ENCODE peak calls at places on chromosomes 13 and 19, in eight cellular contexts. One of them, this sample, is unnamed.

GRCh38 chr13:111219306-111219705 is 101.1 kb upstream of the TEX29 start:
- DNase-seq in endodermal cell: peak
- DNase-seq in GM18507: no peak
- DNase-seq in HuH-7.5: no peak
- DNase-seq in nucleus accumbens: no peak
- DNase-seq in DMS153: no peak
- DNase-seq in MCF 10A: no peak
- DNase-seq in WTC11: no peak
- DNase-seq in this sample: no peak

GRCh38 chr19:50728084-50728737 is 5.0 kb downstream of the CLEC11A start:
- DNase-seq in endodermal cell: peak
- DNase-seq in GM18507: no peak
- DNase-seq in HuH-7.5: no peak
- DNase-seq in nucleus accumbens: peak
- DNase-seq in DMS153: no peak
- DNase-seq in MCF 10A: no peak
- DNase-seq in WTC11: peak
- DNase-seq in this sample: no peak

GRCh38 chr19:7346488-7346971 is 2.2 kb upstream of the ARHGEF18 start:
- DNase-seq in endodermal cell: no peak
- DNase-seq in GM18507: no peak
- DNase-seq in HuH-7.5: no peak
- DNase-seq in nucleus accumbens: no peak
- DNase-seq in DMS153: no peak
- DNase-seq in MCF 10A: no peak
- DNase-seq in WTC11: no peak
- DNase-seq in this sample: no peak

GRCh38 chr19:43572172-43572588 is 3.1 kb downstream of the XRCC1 start:
- DNase-seq in endodermal cell: no peak
- DNase-seq in GM18507: no peak
- DNase-seq in HuH-7.5: no peak
- DNase-seq in nucleus accumbens: no peak
- DNase-seq in DMS153: peak
- DNase-seq in MCF 10A: no peak
- DNase-seq in WTC11: no peak
- DNase-seq in this sample: no peak

GRCh38 chr19:27393591-27393990 is 1819.4 kb downstream of the UQCRFS1 start:
- DNase-seq in endodermal cell: no peak
- DNase-seq in GM18507: no peak
- DNase-seq in HuH-7.5: no peak
- DNase-seq in nucleus accumbens: no peak
- DNase-seq in DMS153: no peak
- DNase-seq in MCF 10A: no peak
- DNase-seq in WTC11: no peak
- DNase-seq in this sample: no peak

GRCh38 chr19:47541507-47541906 is 26.6 kb upstream of the NAPA start:
- DNase-seq in endodermal cell: no peak
- DNase-seq in GM18507: no peak
- DNase-seq in HuH-7.5: no peak
- DNase-seq in nucleus accumbens: no peak
- DNase-seq in DMS153: no peak
- DNase-seq in MCF 10A: no peak
- DNase-seq in WTC11: no peak
- DNase-seq in this sample: no peak

GRCh38 chr13:74145249-74145970 is 11.2 kb upstream of the KLF12 start:
- DNase-seq in endodermal cell: no peak
- DNase-seq in GM18507: no peak
- DNase-seq in HuH-7.5: no peak
- DNase-seq in nucleus accumbens: no peak
- DNase-seq in DMS153: no peak
- DNase-seq in MCF 10A: no peak
- DNase-seq in WTC11: no peak
- DNase-seq in this sample: no peak

GRCh38 chr13:32205426-32206096 is 109.6 kb downstream of the ZAR1L start:
- DNase-seq in endodermal cell: no peak
- DNase-seq in GM18507: no peak
- DNase-seq in HuH-7.5: no peak
- DNase-seq in nucleus accumbens: no peak
- DNase-seq in DMS153: peak
- DNase-seq in MCF 10A: no peak
- DNase-seq in WTC11: no peak
- DNase-seq in this sample: peak

GRCh38 chr19:55156202-55157063 is 1.1 kb downstream of the TNNI3 start:
- DNase-seq in endodermal cell: peak
- DNase-seq in GM18507: no peak
- DNase-seq in HuH-7.5: no peak
- DNase-seq in nucleus accumbens: no peak
- DNase-seq in DMS153: peak
- DNase-seq in MCF 10A: no peak
- DNase-seq in WTC11: peak
- DNase-seq in this sample: peak

GRCh38 chr13:98308525-98308911 is 131.4 kb upstream of the RNF113B start:
- DNase-seq in endodermal cell: no peak
- DNase-seq in GM18507: no peak
- DNase-seq in HuH-7.5: no peak
- DNase-seq in nucleus accumbens: no peak
- DNase-seq in DMS153: no peak
- DNase-seq in MCF 10A: no peak
- DNase-seq in WTC11: no peak
- DNase-seq in this sample: no peak

GRCh38 chr19:38310986-38311385 is 4.8 kb downstream of the YIF1B start:
- DNase-seq in endodermal cell: no peak
- DNase-seq in GM18507: no peak
- DNase-seq in HuH-7.5: no peak
- DNase-seq in nucleus accumbens: no peak
- DNase-seq in DMS153: no peak
- DNase-seq in MCF 10A: no peak
- DNase-seq in WTC11: no peak
- DNase-seq in this sample: no peak

GRCh38 chr19:30448386-30449130 is 76.4 kb downstream of the ZNF536 start:
- DNase-seq in endodermal cell: no peak
- DNase-seq in GM18507: no peak
- DNase-seq in HuH-7.5: no peak
- DNase-seq in nucleus accumbens: no peak
- DNase-seq in DMS153: no peak
- DNase-seq in MCF 10A: no peak
- DNase-seq in WTC11: no peak
- DNase-seq in this sample: no peak

GRCh38 chr13:31179754-31180153 is 18.1 kb upstream of the HSPH1 start:
- DNase-seq in endodermal cell: no peak
- DNase-seq in GM18507: no peak
- DNase-seq in HuH-7.5: no peak
- DNase-seq in nucleus accumbens: no peak
- DNase-seq in DMS153: no peak
- DNase-seq in MCF 10A: no peak
- DNase-seq in WTC11: no peak
- DNase-seq in this sample: no peak

GRCh38 chr19:17300992-17301585 is 2.1 kb downstream of the ABHD8 start:
- DNase-seq in endodermal cell: no peak
- DNase-seq in GM18507: no peak
- DNase-seq in HuH-7.5: no peak
- DNase-seq in nucleus accumbens: no peak
- DNase-seq in DMS153: no peak
- DNase-seq in MCF 10A: no peak
- DNase-seq in WTC11: no peak
- DNase-seq in this sample: no peak

GRCh38 chr19:43726736-43727592 is 11.1 kb downstream of the IRGC start:
- DNase-seq in endodermal cell: no peak
- DNase-seq in GM18507: no peak
- DNase-seq in HuH-7.5: no peak
- DNase-seq in nucleus accumbens: no peak
- DNase-seq in DMS153: no peak
- DNase-seq in MCF 10A: no peak
- DNase-seq in WTC11: no peak
- DNase-seq in this sample: peak

GRCh38 chr19:47075179-47075811 is 26.9 kb upstream of the TMEM160 start:
- DNase-seq in endodermal cell: no peak
- DNase-seq in GM18507: no peak
- DNase-seq in HuH-7.5: no peak
- DNase-seq in nucleus accumbens: no peak
- DNase-seq in DMS153: no peak
- DNase-seq in MCF 10A: no peak
- DNase-seq in WTC11: no peak
- DNase-seq in this sample: no peak

GRCh38 chr19:7366701-7367420 is 18.1 kb downstream of the ARHGEF18 start:
- DNase-seq in endodermal cell: no peak
- DNase-seq in GM18507: no peak
- DNase-seq in HuH-7.5: no peak
- DNase-seq in nucleus accumbens: no peak
- DNase-seq in DMS153: no peak
- DNase-seq in MCF 10A: peak
- DNase-seq in WTC11: no peak
- DNase-seq in this sample: peak

GRCh38 chr19:35044317-35045117 is 3.0 kb downstream of the HPN start:
- DNase-seq in endodermal cell: peak
- DNase-seq in GM18507: peak
- DNase-seq in HuH-7.5: no peak
- DNase-seq in nucleus accumbens: no peak
- DNase-seq in DMS153: no peak
- DNase-seq in MCF 10A: peak
- DNase-seq in WTC11: peak
- DNase-seq in this sample: peak

GRCh38 chr19:52946322-52947310 is 16.1 kb downstream of the ZNF816 start:
- DNase-seq in endodermal cell: peak
- DNase-seq in GM18507: no peak
- DNase-seq in HuH-7.5: no peak
- DNase-seq in nucleus accumbens: no peak
- DNase-seq in DMS153: no peak
- DNase-seq in MCF 10A: no peak
- DNase-seq in WTC11: peak
- DNase-seq in this sample: peak

GRCh38 chr13:37656247-37656940 is 57.8 kb upstream of the POSTN start:
- DNase-seq in endodermal cell: no peak
- DNase-seq in GM18507: no peak
- DNase-seq in HuH-7.5: no peak
- DNase-seq in nucleus accumbens: no peak
- DNase-seq in DMS153: no peak
- DNase-seq in MCF 10A: peak
- DNase-seq in WTC11: no peak
- DNase-seq in this sample: no peak

GRCh38 chr13:46341112-46341711 is 45.8 kb downstream of the RUBCNL start:
- DNase-seq in endodermal cell: no peak
- DNase-seq in GM18507: no peak
- DNase-seq in HuH-7.5: no peak
- DNase-seq in nucleus accumbens: no peak
- DNase-seq in DMS153: peak
- DNase-seq in MCF 10A: peak
- DNase-seq in WTC11: no peak
- DNase-seq in this sample: no peak

GRCh38 chr13:21657538-21657937 is 13.3 kb upstream of the FGF9 start:
- DNase-seq in endodermal cell: no peak
- DNase-seq in GM18507: no peak
- DNase-seq in HuH-7.5: no peak
- DNase-seq in nucleus accumbens: no peak
- DNase-seq in DMS153: no peak
- DNase-seq in MCF 10A: peak
- DNase-seq in WTC11: no peak
- DNase-seq in this sample: peak

GRCh38 chr19:18514800-18515682 is 6.8 kb downstream of the ELL start:
- DNase-seq in endodermal cell: no peak
- DNase-seq in GM18507: no peak
- DNase-seq in HuH-7.5: peak
- DNase-seq in nucleus accumbens: no peak
- DNase-seq in DMS153: peak
- DNase-seq in MCF 10A: peak
- DNase-seq in WTC11: no peak
- DNase-seq in this sample: peak

GRCh38 chr19:18519962-18520847 is 1.7 kb downstream of the ELL start:
- DNase-seq in endodermal cell: peak
- DNase-seq in GM18507: no peak
- DNase-seq in HuH-7.5: peak
- DNase-seq in nucleus accumbens: no peak
- DNase-seq in DMS153: peak
- DNase-seq in MCF 10A: peak
- DNase-seq in WTC11: peak
- DNase-seq in this sample: peak

GRCh38 chr13:113907637-113908617 is 44.1 kb upstream of the GAS6 start:
- DNase-seq in endodermal cell: peak
- DNase-seq in GM18507: no peak
- DNase-seq in HuH-7.5: no peak
- DNase-seq in nucleus accumbens: no peak
- DNase-seq in DMS153: peak
- DNase-seq in MCF 10A: no peak
- DNase-seq in WTC11: no peak
- DNase-seq in this sample: no peak